ENCODE peak calls at places on chromosomes 12 and 14, in seven cellular contexts. L, D, X, J, E, W and A are unnamed samples.

GRCh38 chr14:74478996-74479635 is 14.0 kb downstream of the NPC2 start:
- DNase-seq in L (no peak), D (no peak), X (no peak), J (no peak), E (no peak), W (no peak), A (peak)

GRCh38 chr12:19740472-19741131 is 301.3 kb downstream of the AEBP2 start:
- DNase-seq in L (no peak), D (no peak), X (no peak), J (no peak), E (no peak), W (no peak), A (no peak)

GRCh38 chr14:23447634-23448353 is 12.3 kb upstream of the MYH7 start:
- DNase-seq in L (peak), D (no peak), X (no peak), J (no peak), E (no peak), W (peak), A (no peak)

GRCh38 chr14:73462078-73462715 is 3.9 kb upstream of the NUMB start:
- DNase-seq in L (no peak), D (no peak), X (no peak), J (no peak), E (no peak), W (peak), A (peak)

GRCh38 chr12:59929091-59929490 is 333.3 kb downstream of the SLC16A7 start:
- DNase-seq in L (no peak), D (no peak), X (no peak), J (no peak), E (no peak), W (no peak), A (no peak)

GRCh38 chr14:69719501-69719951 is 47.4 kb upstream of the SRSF5 start:
- DNase-seq in L (peak), D (no peak), X (peak), J (peak), E (no peak), W (no peak), A (no peak)

GRCh38 chr12:11693626-11694025 is 44.2 kb downstream of the ETV6 start:
- DNase-seq in L (no peak), D (no peak), X (no peak), J (no peak), E (no peak), W (no peak), A (no peak)

GRCh38 chr14:63174760-63175191 is 29.5 kb upstream of the RHOJ start:
- DNase-seq in L (no peak), D (no peak), X (peak), J (no peak), E (peak), W (peak), A (peak)

GRCh38 chr12:88111074-88111652 is 30.7 kb downstream of the CEP290 start:
- DNase-seq in L (no peak), D (no peak), X (no peak), J (no peak), E (no peak), W (peak), A (peak)

GRCh38 chr12:107402041-107403022 is 283.3 kb upstream of the PWP1 start:
- DNase-seq in L (no peak), D (no peak), X (peak), J (no peak), E (no peak), W (peak), A (peak)

GRCh38 chr12:65663648-65664047 is 160.6 kb upstream of the HMGA2 start:
- DNase-seq in L (no peak), D (no peak), X (no peak), J (no peak), E (no peak), W (no peak), A (no peak)

GRCh38 chr14:104537613-104537988 is 42.0 kb upstream of the C14orf180 start:
- DNase-seq in L (no peak), D (no peak), X (no peak), J (no peak), E (no peak), W (no peak), A (no peak)

GRCh38 chr12:126582231-126582630 is 1517.0 kb downstream of the AACS start:
- DNase-seq in L (no peak), D (no peak), X (no peak), J (no peak), E (no peak), W (no peak), A (no peak)

GRCh38 chr12:27828196-27828595 is 48.2 kb upstream of the MANSC4 start:
- DNase-seq in L (no peak), D (no peak), X (no peak), J (no peak), E (no peak), W (no peak), A (no peak)

GRCh38 chr12:121400332-121401139 is 618 bp downstream of the RNF34 start:
- DNase-seq in L (no peak), D (peak), X (peak), J (peak), E (no peak), W (peak), A (no peak)

GRCh38 chr12:66944365-66944764 is 265.5 kb upstream of the GRIP1 start:
- DNase-seq in L (no peak), D (no peak), X (no peak), J (no peak), E (no peak), W (no peak), A (no peak)

GRCh38 chr14:37230551-37231194 is 32.9 kb downstream of the MIPOL1 start:
- DNase-seq in L (no peak), D (no peak), X (peak), J (peak), E (peak), W (peak), A (peak)

GRCh38 chr14:23569443-23570151 is 2.0 kb upstream of the AP1G2 start:
- DNase-seq in L (no peak), D (no peak), X (no peak), J (no peak), E (no peak), W (no peak), A (no peak)

GRCh38 chr12:47194501-47194900 is 114.7 kb upstream of the AMIGO2 start:
- DNase-seq in L (no peak), D (no peak), X (no peak), J (no peak), E (no peak), W (no peak), A (no peak)

GRCh38 chr14:55301722-55302121 is 30.5 kb downstream of the FBXO34 start:
- DNase-seq in L (no peak), D (no peak), X (no peak), J (no peak), E (no peak), W (no peak), A (no peak)

GRCh38 chr12:115404761-115405470 is 720.9 kb upstream of the TBX3 start:
- DNase-seq in L (no peak), D (no peak), X (peak), J (no peak), E (no peak), W (no peak), A (no peak)

GRCh38 chr12:21472197-21472596 is 29.2 kb downstream of the RECQL start:
- DNase-seq in L (no peak), D (no peak), X (no peak), J (no peak), E (no peak), W (no peak), A (no peak)

GRCh38 chr12:124949779-124950728 is 35.6 kb upstream of the UBC start:
- DNase-seq in L (no peak), D (peak), X (no peak), J (no peak), E (no peak), W (no peak), A (no peak)

GRCh38 chr14:85813040-85813439 is 283.1 kb downstream of the FLRT2 start:
- DNase-seq in L (no peak), D (no peak), X (no peak), J (peak), E (no peak), W (no peak), A (no peak)